ENCODE peak calls at places on chromosomes 6 and 20, in four cellular contexts. N, U, P and G are unnamed samples.

GRCh38 chr6:137864812-137865508 is 2.1 kb upstream of the TNFAIP3 start:
- DNase-seq in N (no peak), P (no peak), U (no peak), G (no peak)

GRCh38 chr6:44226368-44227137 is 3.2 kb downstream of the SLC29A1 start:
- DNase-seq in U (no peak), P (peak), N (no peak), G (no peak)

GRCh38 chr6:117264487-117265424 is 602 bp upstream of the VGLL2 start:
- DNase-seq in U (peak), N (no peak), P (no peak), G (no peak)

GRCh38 chr6:74357329-74357728 is 661.3 kb downstream of the CD109 start:
- DNase-seq in N (no peak), P (no peak), U (no peak), G (no peak)

GRCh38 chr6:39777218-39777617 is 15.0 kb upstream of the DAAM2 start:
- DNase-seq in U (peak), P (no peak), N (no peak), G (no peak)

GRCh38 chr20:15005300-15005986 is 668.0 kb upstream of the FLRT3 start:
- DNase-seq in U (no peak), P (no peak), N (no peak), G (no peak)

GRCh38 chr6:89021629-89022028 is 58.2 kb upstream of the RNGTT start:
- DNase-seq in P (no peak), U (peak), N (no peak), G (no peak)

GRCh38 chr6:38346291-38347079 is 293.2 kb downstream of the BTBD9 start:
- DNase-seq in N (no peak), P (no peak), U (peak), G (no peak)

GRCh38 chr6:170087946-170088348 is 202.9 kb downstream of the DLL1 start:
- DNase-seq in U (no peak), N (peak), P (no peak), G (no peak)

DNA sequence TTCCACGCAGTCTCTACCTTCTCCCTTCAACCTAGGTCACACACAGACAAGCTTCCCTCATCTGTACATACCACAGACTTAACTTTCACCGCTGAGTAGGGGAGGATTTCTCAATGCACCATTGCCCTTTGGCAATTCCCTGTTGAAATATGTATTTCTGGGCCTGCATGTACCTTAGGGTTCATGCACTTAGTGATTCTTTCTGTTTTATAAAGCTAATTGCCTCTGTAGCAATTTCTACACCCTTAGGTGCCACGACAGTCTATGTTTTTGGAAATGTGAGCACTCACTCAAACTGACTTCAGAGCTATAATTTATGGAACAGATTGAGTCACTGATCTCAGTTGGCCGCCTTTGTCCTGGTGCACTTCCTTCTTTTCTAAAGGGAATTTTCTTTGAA is 253.8 kb upstream of the PRDM1 start:
- DNase-seq in N (no peak), U (no peak), P (no peak), G (no peak)
- TF ChIP-seq POLR2AphosphoS5 in N (no peak), U (no peak), P (no peak), G (no peak)

DNA sequence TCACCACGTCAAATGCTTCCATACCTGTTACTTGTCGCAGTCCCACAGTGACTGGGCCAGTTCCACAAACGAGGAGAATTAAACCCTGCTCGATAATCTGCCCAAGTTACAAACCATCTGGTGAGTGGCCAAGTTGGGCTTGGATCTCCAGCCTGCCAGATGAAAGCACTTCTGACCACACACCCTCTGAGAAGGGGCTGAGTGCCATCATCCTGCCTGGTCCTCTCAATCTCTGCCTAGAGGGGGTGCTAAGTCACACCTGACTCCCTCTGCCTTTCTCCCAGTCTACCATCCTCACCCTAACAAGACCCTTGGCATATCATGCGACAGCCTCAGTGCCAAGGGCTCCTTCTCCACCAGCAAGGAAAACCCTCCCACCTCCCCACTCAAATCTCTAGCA is 15.8 kb downstream of the RRP36 start:
- DNase-seq in P (no peak), N (no peak), U (no peak), G (no peak)
- TF ChIP-seq POLR2AphosphoS5 in P (no peak), N (no peak), U (no peak), G (no peak)

GRCh38 chr6:96934087-96934486 is 9.6 kb downstream of the KLHL32 start:
- DNase-seq in N (no peak), U (no peak), P (no peak), G (no peak)

GRCh38 chr6:96942676-96943075 is 18.1 kb downstream of the KLHL32 start:
- DNase-seq in N (no peak), P (no peak), U (no peak), G (no peak)

GRCh38 chr6:96940322-96940721 is 15.8 kb downstream of the KLHL32 start:
- DNase-seq in U (no peak), P (no peak), N (no peak), G (no peak)

GRCh38 chr6:96943535-96943934 is 19.0 kb downstream of the KLHL32 start:
- DNase-seq in U (no peak), N (no peak), P (no peak), G (no peak)

DNA sequence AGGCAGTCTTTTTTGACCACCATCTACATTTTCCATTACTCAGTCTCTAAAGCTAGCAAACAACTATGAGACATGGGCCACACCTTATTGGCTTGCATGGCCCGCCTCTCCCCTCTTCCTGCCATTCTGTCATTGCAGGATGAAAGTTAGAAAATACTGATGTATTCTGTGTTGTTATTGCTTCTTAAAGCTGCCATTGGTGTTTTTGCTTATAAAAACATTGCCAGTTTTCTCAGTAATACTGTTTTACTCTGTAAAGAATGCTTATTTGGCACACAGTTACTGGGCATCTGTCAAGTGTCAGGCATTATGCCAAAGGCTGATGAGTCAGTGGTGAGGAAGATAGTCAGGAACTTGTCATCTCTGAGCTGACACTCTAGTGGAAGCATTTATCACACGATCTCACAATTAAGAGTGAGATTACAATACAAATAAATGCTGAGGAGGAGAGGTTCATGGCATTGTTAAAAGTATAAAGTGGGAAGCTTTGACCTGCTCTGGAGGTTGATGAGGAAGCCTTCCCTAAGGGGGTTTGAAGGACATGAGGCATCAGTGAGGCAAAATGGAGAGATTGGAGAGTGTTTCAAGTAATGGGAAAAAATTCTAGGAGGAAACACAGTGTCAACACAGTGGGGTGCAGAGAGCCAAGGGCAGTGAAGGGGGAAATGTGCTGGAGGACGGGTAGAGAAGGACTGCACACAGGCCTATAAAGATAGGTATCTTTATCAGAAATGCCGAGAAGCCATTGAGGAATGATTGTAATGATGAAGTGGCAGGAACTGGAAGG is 14.7 kb downstream of the KLHL32 start:
- DNase-seq in P (no peak), U (no peak), N (no peak), G (peak)
- TF ChIP-seq POLR2AphosphoS5 in P (no peak), U (no peak), N (no peak), G (no peak)

GRCh38 chr20:35151739-35152138 is 4.6 kb upstream of the EDEM2 start:
- DNase-seq in P (no peak), N (no peak), U (no peak), G (no peak)
- TF ChIP-seq POLR2AphosphoS5 in P (no peak), N (no peak), U (no peak), G (no peak)

GRCh38 chr6:48136856-48137255 is 25.9 kb upstream of the PTCHD4 start:
- DNase-seq in N (no peak), P (no peak), U (peak), G (no peak)

GRCh38 chr6:48140221-48140620 is 29.2 kb upstream of the PTCHD4 start:
- DNase-seq in U (no peak), P (no peak), N (no peak), G (no peak)

GRCh38 chr6:48147101-48147500 is 36.1 kb upstream of the PTCHD4 start:
- DNase-seq in N (no peak), U (no peak), P (no peak), G (no peak)

GRCh38 chr6:48144024-48144423 is 33.0 kb upstream of the PTCHD4 start:
- DNase-seq in U (no peak), N (no peak), P (no peak), G (no peak)

DNA sequence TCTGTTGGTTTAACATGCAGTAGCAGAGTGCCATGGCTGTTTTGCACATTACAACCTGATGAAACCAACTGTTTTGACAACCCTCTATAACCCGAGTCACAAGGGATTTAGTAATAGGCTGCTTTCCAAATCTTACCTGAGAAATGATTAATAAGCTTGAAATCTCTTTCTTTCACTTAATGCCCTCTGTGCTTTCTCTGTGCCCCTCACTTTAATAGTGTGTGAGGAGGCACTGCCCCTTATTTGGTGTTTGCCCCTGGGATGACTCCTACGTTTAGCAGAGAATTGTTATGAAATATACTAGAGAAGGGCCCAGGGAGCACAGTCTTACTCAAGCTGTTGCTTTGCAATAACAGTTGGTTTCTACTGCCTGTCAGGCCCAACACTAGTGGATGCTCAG is 31.0 kb upstream of the PTCHD4 start:
- DNase-seq in N (no peak), P (no peak), U (no peak), G (no peak)
- TF ChIP-seq POLR2AphosphoS5 in N (no peak), P (no peak), U (no peak), G (no peak)